ENCODE peak calls at places on chromosomes 1 and 21, in six cellular contexts. One of them, this sample, is unnamed. For H3K4me1, the result is how much of the 10 kb centered on the place peaks cover.

GRCh38 chr1:116808476-116809180 is 54.4 kb downstream of the CD2 start:
- DNase-seq in tibial nerve: no peak
- DNase-seq in right atrium auricular region: no peak
- DNase-seq in HepG2: no peak
- DNase-seq in mammary epithelial cell: peak
- DNase-seq in GM23248: peak
- DNase-seq in this sample: no peak

GRCh38 chr1:234681065-234681464 is 71.1 kb upstream of the IRF2BP2 start:
- DNase-seq in GM23248: no peak
- DNase-seq in HepG2: no peak
- DNase-seq in right atrium auricular region: no peak
- DNase-seq in tibial nerve: no peak
- DNase-seq in mammary epithelial cell: no peak
- DNase-seq in this sample: no peak

GRCh38 chr1:57003398-57004139 is 37.8 kb upstream of the C8B start:
- DNase-seq in GM23248: no peak
- DNase-seq in right atrium auricular region: no peak
- DNase-seq in tibial nerve: no peak
- DNase-seq in HepG2: no peak
- DNase-seq in mammary epithelial cell: no peak
- DNase-seq in this sample: no peak

GRCh38 chr1:36123357-36123756 is 1.7 kb downstream of the COL8A2 start:
- DNase-seq in HepG2: no peak
- DNase-seq in GM23248: no peak
- DNase-seq in tibial nerve: no peak
- DNase-seq in mammary epithelial cell: no peak
- DNase-seq in right atrium auricular region: no peak
- DNase-seq in this sample: no peak

GRCh38 chr1:203171341-203172183 is 4.1 kb downstream of the MYBPH start:
- DNase-seq in tibial nerve: no peak
- DNase-seq in mammary epithelial cell: no peak
- DNase-seq in HepG2: no peak
- DNase-seq in right atrium auricular region: no peak
- DNase-seq in GM23248: no peak
- DNase-seq in this sample: no peak

GRCh38 chr1:43436371-43436770 is 17.4 kb downstream of the HYI start:
- DNase-seq in tibial nerve: no peak
- DNase-seq in right atrium auricular region: no peak
- DNase-seq in HepG2: no peak
- DNase-seq in mammary epithelial cell: no peak
- DNase-seq in GM23248: no peak
- DNase-seq in this sample: no peak

GRCh38 chr1:246492611-246493245 is 14.4 kb downstream of the SMYD3 start:
- DNase-seq in mammary epithelial cell: peak
- DNase-seq in right atrium auricular region: no peak
- DNase-seq in tibial nerve: peak
- DNase-seq in GM23248: peak
- DNase-seq in HepG2: peak
- DNase-seq in this sample: no peak

GRCh38 chr1:153506831-153507413 is 28.9 kb downstream of the S100A6 start:
- DNase-seq in right atrium auricular region: peak
- DNase-seq in HepG2: peak
- DNase-seq in GM23248: peak
- DNase-seq in tibial nerve: peak
- DNase-seq in mammary epithelial cell: peak
- DNase-seq in this sample: no peak

GRCh38 chr1:34985063-34985770 is at the start of gene TMEM35B:
- DNase-seq in tibial nerve: peak
- DNase-seq in right atrium auricular region: no peak
- DNase-seq in HepG2: peak
- DNase-seq in mammary epithelial cell: peak
- DNase-seq in GM23248: peak
- DNase-seq in this sample: peak

GRCh38 chr1:218880484-218881060 is 293.1 kb upstream of the LYPLAL1 start:
- DNase-seq in mammary epithelial cell: no peak
- DNase-seq in right atrium auricular region: no peak
- DNase-seq in tibial nerve: no peak
- DNase-seq in GM23248: no peak
- DNase-seq in HepG2: no peak
- DNase-seq in this sample: no peak

GRCh38 chr1:37393585-37394120 is 80.7 kb upstream of the ZC3H12A start:
- DNase-seq in GM23248: no peak
- DNase-seq in right atrium auricular region: no peak
- DNase-seq in mammary epithelial cell: no peak
- DNase-seq in tibial nerve: no peak
- DNase-seq in HepG2: no peak
- DNase-seq in this sample: no peak

GRCh38 chr1:81558291-81559076 is 242.2 kb upstream of the ADGRL2 start:
- DNase-seq in HepG2: peak
- DNase-seq in mammary epithelial cell: no peak
- DNase-seq in tibial nerve: no peak
- DNase-seq in right atrium auricular region: no peak
- DNase-seq in GM23248: no peak
- DNase-seq in this sample: no peak

GRCh38 chr1:119040489-119040888 is 52.3 kb upstream of the TBX15 start:
- DNase-seq in GM23248: peak
- DNase-seq in HepG2: no peak
- DNase-seq in mammary epithelial cell: peak
- DNase-seq in tibial nerve: no peak
- DNase-seq in right atrium auricular region: no peak
- DNase-seq in this sample: no peak

GRCh38 chr1:918843-919242 is 4.9 kb upstream of the SAMD11 start:
- DNase-seq in GM23248: no peak
- DNase-seq in mammary epithelial cell: no peak
- DNase-seq in right atrium auricular region: no peak
- DNase-seq in HepG2: no peak
- DNase-seq in tibial nerve: no peak
- DNase-seq in this sample: no peak

GRCh38 chr1:33302325-33302724 is 18.6 kb downstream of the A3GALT2 start:
- DNase-seq in right atrium auricular region: no peak
- DNase-seq in HepG2: no peak
- DNase-seq in mammary epithelial cell: no peak
- DNase-seq in GM23248: no peak
- DNase-seq in tibial nerve: no peak
- DNase-seq in this sample: no peak

GRCh38 chr1:16375521-16376359 is 8.7 kb downstream of the SZRD1 start:
- DNase-seq in HepG2: no peak
- DNase-seq in right atrium auricular region: no peak
- DNase-seq in mammary epithelial cell: no peak
- DNase-seq in tibial nerve: no peak
- DNase-seq in GM23248: peak
- DNase-seq in this sample: no peak
- H3K4me1 ChIP-seq in HepG2: half or more
- H3K4me1 ChIP-seq in right atrium auricular region: half or more
- H3K4me1 ChIP-seq in mammary epithelial cell: under half
- H3K4me1 ChIP-seq in tibial nerve: under half
- H3K4me1 ChIP-seq in GM23248: under half
- H3K4me1 ChIP-seq in this sample: under half

DNA sequence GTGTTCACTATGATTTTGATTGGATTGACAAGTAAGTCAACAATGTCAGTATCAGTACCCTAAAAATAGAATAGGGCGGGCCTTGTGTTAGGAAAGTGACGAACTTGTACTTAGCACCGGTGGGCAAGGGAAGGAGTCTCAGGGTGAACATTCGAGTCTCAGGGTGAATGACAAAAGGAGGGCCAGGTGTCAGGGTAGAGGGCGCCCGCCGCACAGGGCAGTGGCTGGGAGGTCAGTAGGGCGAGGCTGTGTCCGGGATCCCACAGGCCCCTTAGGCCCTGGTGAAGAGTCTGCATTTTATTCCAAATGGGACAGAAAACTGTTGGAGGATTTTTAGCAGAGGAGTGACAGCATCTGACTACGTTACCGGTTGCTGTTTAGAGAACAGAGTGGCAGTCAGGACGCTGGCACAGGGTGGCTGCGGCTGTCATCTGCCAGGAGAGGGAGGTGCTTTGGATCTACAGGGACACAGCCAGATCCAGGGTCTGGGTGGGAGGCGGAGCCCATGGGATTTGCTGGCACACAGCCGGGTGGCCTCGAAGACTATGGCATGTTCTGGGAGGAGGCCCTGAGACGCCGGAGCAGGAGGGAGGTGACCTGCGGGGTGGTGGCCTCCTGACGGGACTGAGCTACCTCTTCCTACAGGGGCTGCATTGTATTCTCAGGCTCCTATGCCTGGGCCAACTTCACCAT is 11.0 kb downstream of the AGTRAP start:
- DNase-seq in right atrium auricular region: no peak
- DNase-seq in HepG2: no peak
- DNase-seq in mammary epithelial cell: no peak
- DNase-seq in GM23248: no peak
- DNase-seq in tibial nerve: no peak
- DNase-seq in this sample: no peak
- H3K4me1 ChIP-seq in right atrium auricular region: under half
- H3K4me1 ChIP-seq in HepG2: under half
- H3K4me1 ChIP-seq in mammary epithelial cell: under half
- H3K4me1 ChIP-seq in GM23248: under half
- H3K4me1 ChIP-seq in tibial nerve: under half
- H3K4me1 ChIP-seq in this sample: under half

DNA sequence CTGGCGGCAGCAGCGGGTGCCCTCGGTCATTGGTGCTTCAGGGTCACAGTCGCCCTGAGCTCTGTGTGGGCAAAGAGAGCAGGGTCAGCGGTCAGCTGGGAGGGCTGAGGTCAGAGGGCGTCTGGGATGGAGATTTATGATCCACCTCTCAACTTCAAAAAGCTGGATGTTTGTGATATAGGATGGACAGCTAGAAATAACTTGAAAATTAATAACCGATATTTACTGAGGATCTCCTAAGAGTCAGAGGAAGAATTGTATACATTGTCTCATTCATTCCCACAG is 2.0 kb downstream of the LEFTY1 start:
- DNase-seq in HepG2: no peak
- DNase-seq in right atrium auricular region: no peak
- DNase-seq in tibial nerve: no peak
- DNase-seq in GM23248: no peak
- DNase-seq in mammary epithelial cell: no peak
- DNase-seq in this sample: no peak
- H3K4me1 ChIP-seq in HepG2: half or more
- H3K4me1 ChIP-seq in right atrium auricular region: under half
- H3K4me1 ChIP-seq in tibial nerve: under half
- H3K4me1 ChIP-seq in GM23248: under half
- H3K4me1 ChIP-seq in mammary epithelial cell: under half
- H3K4me1 ChIP-seq in this sample: under half

GRCh38 chr21:41363370-41364270 is 1.8 kb downstream of the MX2 start:
- DNase-seq in mammary epithelial cell: no peak
- DNase-seq in tibial nerve: no peak
- DNase-seq in right atrium auricular region: peak
- DNase-seq in GM23248: no peak
- DNase-seq in HepG2: no peak
- DNase-seq in this sample: no peak
- H3K4me1 ChIP-seq in mammary epithelial cell: under half
- H3K4me1 ChIP-seq in tibial nerve: under half
- H3K4me1 ChIP-seq in right atrium auricular region: under half
- H3K4me1 ChIP-seq in GM23248: under half
- H3K4me1 ChIP-seq in HepG2: half or more
- H3K4me1 ChIP-seq in this sample: under half

GRCh38 chr21:41929248-41929647 is 24.6 kb downstream of the C2CD2 start:
- DNase-seq in right atrium auricular region: no peak
- DNase-seq in GM23248: no peak
- DNase-seq in tibial nerve: no peak
- DNase-seq in HepG2: no peak
- DNase-seq in mammary epithelial cell: no peak
- DNase-seq in this sample: no peak
- H3K4me1 ChIP-seq in right atrium auricular region: half or more
- H3K4me1 ChIP-seq in GM23248: under half
- H3K4me1 ChIP-seq in tibial nerve: half or more
- H3K4me1 ChIP-seq in HepG2: half or more
- H3K4me1 ChIP-seq in mammary epithelial cell: half or more
- H3K4me1 ChIP-seq in this sample: under half

DNA sequence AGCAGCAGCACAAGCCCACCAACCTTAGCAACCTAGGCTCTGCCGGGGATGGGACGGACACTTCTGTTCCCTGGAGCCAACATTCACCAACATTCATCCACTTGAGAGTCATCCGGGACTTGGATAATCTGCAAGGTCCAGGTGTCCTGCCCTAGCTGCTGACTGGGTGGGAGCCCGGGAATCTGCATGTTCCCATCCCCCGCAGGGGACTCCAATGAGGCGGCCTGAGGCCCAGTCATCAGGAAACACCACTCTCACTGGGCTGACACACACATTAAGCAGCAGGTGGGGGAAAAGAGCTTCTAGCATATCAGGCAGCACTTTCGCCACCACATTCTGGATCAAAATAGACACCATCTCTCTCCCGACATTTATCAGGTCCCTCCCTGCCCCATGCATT is 38.4 kb upstream of the CCSAP start:
- DNase-seq in GM23248: no peak
- DNase-seq in right atrium auricular region: no peak
- DNase-seq in mammary epithelial cell: no peak
- DNase-seq in HepG2: no peak
- DNase-seq in tibial nerve: no peak
- DNase-seq in this sample: no peak
- H3K4me1 ChIP-seq in GM23248: under half
- H3K4me1 ChIP-seq in right atrium auricular region: under half
- H3K4me1 ChIP-seq in mammary epithelial cell: under half
- H3K4me1 ChIP-seq in HepG2: under half
- H3K4me1 ChIP-seq in tibial nerve: under half
- H3K4me1 ChIP-seq in this sample: under half

GRCh38 chr1:180593382-180593781 is 34.6 kb downstream of the OVAAL start:
- DNase-seq in right atrium auricular region: no peak
- DNase-seq in mammary epithelial cell: no peak
- DNase-seq in tibial nerve: no peak
- DNase-seq in HepG2: no peak
- DNase-seq in GM23248: no peak
- DNase-seq in this sample: no peak
- H3K4me1 ChIP-seq in right atrium auricular region: under half
- H3K4me1 ChIP-seq in mammary epithelial cell: under half
- H3K4me1 ChIP-seq in tibial nerve: under half
- H3K4me1 ChIP-seq in HepG2: under half
- H3K4me1 ChIP-seq in GM23248: under half
- H3K4me1 ChIP-seq in this sample: under half

DNA sequence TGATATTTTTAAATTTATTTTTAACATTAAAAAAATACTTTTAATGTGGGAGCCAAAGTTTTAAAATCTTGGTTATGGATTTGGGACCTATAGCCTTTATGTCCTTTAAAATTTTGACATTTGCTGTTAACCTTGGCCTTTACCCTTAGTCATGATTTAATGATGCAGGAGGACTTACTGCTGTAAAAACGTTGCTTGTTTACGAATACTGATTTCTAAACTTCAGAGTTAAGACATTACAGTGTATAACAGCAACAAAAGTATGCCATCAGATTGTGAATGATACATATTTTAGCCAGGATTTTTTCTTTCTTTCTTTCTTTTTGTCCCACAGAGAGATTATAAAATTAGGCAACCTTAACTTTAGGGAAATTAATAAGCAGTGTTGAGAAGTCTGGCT is 8.9 kb downstream of the RBM15 start:
- DNase-seq in right atrium auricular region: no peak
- DNase-seq in tibial nerve: no peak
- DNase-seq in HepG2: no peak
- DNase-seq in GM23248: no peak
- DNase-seq in mammary epithelial cell: no peak
- DNase-seq in this sample: no peak
- H3K4me1 ChIP-seq in right atrium auricular region: half or more
- H3K4me1 ChIP-seq in tibial nerve: under half
- H3K4me1 ChIP-seq in HepG2: half or more
- H3K4me1 ChIP-seq in GM23248: under half
- H3K4me1 ChIP-seq in mammary epithelial cell: under half
- H3K4me1 ChIP-seq in this sample: under half